ENCODE peak calls at places on chromosomes 16 and 17, in five cellular contexts. J is cardiac muscle cell, T is fibroblast of lung, B is uterus, V is HCT116. M is an unnamed sample.

GRCh38 chr16:53785044-53785443 is 81.1 kb downstream of the FTO start:
- DNase-seq in B (no peak), V (no peak), T (peak; percentile 56), J (no peak), M (no peak)

GRCh38 chr17:76370261-76370993 is 14.0 kb upstream of the SPHK1 start:
- DNase-seq in T (peak; percentile 97), J (no peak), B (peak; percentile 85), V (no peak), M (peak; percentile 56)

GRCh38 chr16:72969146-72969545 is 78.8 kb downstream of the ZFHX3 start:
- DNase-seq in B (no peak), V (no peak), J (no peak), T (no peak), M (no peak)

GRCh38 chr17:7611635-7612293 is 2.9 kb downstream of the FXR2 start:
- DNase-seq in B (no peak), V (no peak), T (no peak), J (no peak), M (no peak)

GRCh38 chr17:72119963-72120877 is 600 bp upstream of the SOX9 start:
- DNase-seq in T (peak; percentile 87), V (peak; percentile 64), B (no peak), J (peak; percentile 66), M (peak; percentile 88)

GRCh38 chr16:15777533-15778203 is 79.2 kb downstream of the MYH11 start:
- DNase-seq in V (peak; percentile 60), J (peak; percentile 68), B (no peak), T (peak; percentile 56), M (peak; percentile 59)

GRCh38 chr17:60305141-60305540 is 86.8 kb downstream of the USP32 start:
- DNase-seq in J (no peak), T (no peak), V (no peak), B (no peak), M (no peak)

GRCh38 chr16:47492428-47493357 is 31.6 kb downstream of the PHKB start:
- DNase-seq in J (no peak), T (no peak), B (peak; percentile 58), V (no peak), M (no peak)

GRCh38 chr17:68289936-68290267 is 1.0 kb downstream of the SLC16A6 start:
- DNase-seq in V (no peak), T (no peak), J (no peak), B (no peak), M (no peak)

GRCh38 chr17:31281061-31281460 is 16.0 kb downstream of the OMG start:
- DNase-seq in V (no peak), J (no peak), B (no peak), T (no peak), M (no peak)

GRCh38 chr16:19118938-19119431 is 5.2 kb downstream of the ITPRIPL2 start:
- DNase-seq in T (peak; percentile 95), B (peak; percentile 69), J (no peak), V (no peak), M (no peak)

GRCh38 chr16:11121909-11122692 is 133.9 kb downstream of the SOCS1 start:
- DNase-seq in T (peak; percentile 85), J (no peak), B (no peak), V (no peak), M (no peak)

GRCh38 chr16:684961-685696 is 995 bp upstream of the JMJD8 start:
- DNase-seq in J (no peak), B (peak; percentile 43), V (no peak), T (no peak), M (no peak)

GRCh38 chr17:63439682-63440081 is 6.4 kb downstream of the CYB561 start:
- DNase-seq in B (no peak), J (no peak), T (peak; percentile 46), V (no peak), M (no peak)

GRCh38 chr16:24776486-24777220 is 47.2 kb downstream of the TNRC6A start:
- DNase-seq in T (peak; percentile 79), V (no peak), B (no peak), J (no peak), M (no peak)
- H3K4me1 ChIP-seq in T (no peaks in the 10 kb centered on the region), V (no peaks in the 10 kb centered on the region), B (no peaks in the 10 kb centered on the region), J (no peaks in the 10 kb centered on the region), M (no peaks in the 10 kb centered on the region)

DNA sequence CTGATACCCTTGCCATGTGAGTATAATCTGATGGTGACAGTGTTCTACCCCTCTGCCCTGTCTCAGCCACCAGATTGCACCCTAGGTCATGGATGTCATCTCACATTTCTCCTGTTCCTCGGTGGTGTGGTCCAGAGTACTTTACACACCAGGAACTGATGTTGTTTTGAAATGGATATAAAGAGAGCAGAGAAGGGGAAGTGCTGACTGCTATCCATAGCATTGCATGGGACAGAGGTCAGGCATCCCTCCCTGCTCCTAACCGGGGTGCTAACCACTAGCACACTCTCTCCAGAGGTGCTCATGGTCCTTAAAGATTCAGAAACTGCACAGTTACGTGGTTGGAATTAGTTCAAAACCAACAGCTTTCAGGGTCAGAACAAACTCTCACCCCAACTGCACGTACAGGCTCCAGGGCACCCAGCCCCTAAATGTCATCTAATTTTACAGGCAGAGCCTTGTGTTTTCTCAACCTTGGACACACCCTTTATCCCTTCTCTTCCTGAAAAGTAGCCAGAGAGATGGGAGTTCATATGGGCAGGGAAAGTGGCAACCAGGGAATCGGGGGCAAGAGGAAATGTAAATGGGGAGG is 16.3 kb downstream of the TTLL6 start:
- DNase-seq in B (no peak), V (no peak), J (no peak), T (no peak), M (no peak)
- H3K4me1 ChIP-seq in B (no peaks in the 10 kb centered on the region), V (peaks cover 15% of the 10 kb centered on the region), J (no peaks in the 10 kb centered on the region), T (no peaks in the 10 kb centered on the region), M (peaks cover 38% of the 10 kb centered on the region)

GRCh38 chr16:68383858-68384257 is 64.5 kb downstream of the SMPD3 start:
- DNase-seq in T (no peak), V (no peak), J (no peak), B (no peak), M (no peak)
- H3K4me1 ChIP-seq in T (no peaks in the 10 kb centered on the region), V (no peaks in the 10 kb centered on the region), J (peaks cover 12% of the 10 kb centered on the region), B (no peaks in the 10 kb centered on the region), M (no peaks in the 10 kb centered on the region)

GRCh38 chr17:38326996-38327792 is 16.6 kb downstream of the GPR179 start:
- DNase-seq in B (no peak), J (no peak), T (no peak), V (no peak), M (no peak)

GRCh38 chr17:38329284-38329683 is 14.5 kb downstream of the GPR179 start:
- DNase-seq in J (no peak), B (no peak), V (no peak), T (no peak), M (no peak)

GRCh38 chr17:38328620-38329019 is 15.1 kb downstream of the GPR179 start:
- DNase-seq in J (no peak), T (no peak), B (no peak), V (no peak), M (no peak)

GRCh38 chr17:38329808-38330730 is 13.7 kb downstream of the GPR179 start:
- DNase-seq in B (no peak), J (no peak), V (no peak), T (no peak), M (no peak)

GRCh38 chr17:38327936-38328335 is 15.8 kb downstream of the GPR179 start:
- DNase-seq in T (no peak), J (no peak), V (no peak), B (no peak), M (no peak)
- H3K4me1 ChIP-seq in T (peaks cover 2% of the 10 kb centered on the region), J (peaks cover 13% of the 10 kb centered on the region), V (no peaks in the 10 kb centered on the region), B (no peaks in the 10 kb centered on the region), M (no peaks in the 10 kb centered on the region)

GRCh38 chr16:21618261-21618660 is 18.9 kb downstream of the METTL9 start:
- DNase-seq in V (no peak), J (no peak), T (no peak), B (no peak), M (no peak)
- H3K4me1 ChIP-seq in V (no peaks in the 10 kb centered on the region), J (peaks cover 15% of the 10 kb centered on the region), T (no peaks in the 10 kb centered on the region), B (no peaks in the 10 kb centered on the region), M (no peaks in the 10 kb centered on the region)

GRCh38 chr17:57983446-57983845 is 4.6 kb downstream of the VEZF1 start:
- DNase-seq in B (no peak), J (no peak), V (no peak), T (no peak), M (no peak)
- H3K4me1 ChIP-seq in B (peaks cover 8% of the 10 kb centered on the region), J (peaks cover 34% of the 10 kb centered on the region), V (peaks cover 23% of the 10 kb centered on the region), T (peaks cover 31% of the 10 kb centered on the region), M (peaks cover 26% of the 10 kb centered on the region)

M was measured in SJCRH30.